ENCODE peak calls at places on chromosome 4, in nine cellular contexts. B, A, N, W, S, I, Q, X and M are unnamed samples. For H3K4me1 and H3K9me3, the result is how much of the 10 kb centered on the place peaks cover.

GRCh38 chr4:13285336-13285735 is 198.8 kb downstream of the RAB28 start:
- DNase-seq in X (no peak), A (no peak), B (no peak), W (no peak), N (no peak), Q (no peak), S (no peak), I (no peak), M (no peak)

GRCh38 chr4:83516042-83516772 is 19.7 kb upstream of the GPAT3 start:
- DNase-seq in A (no peak), B (no peak), W (no peak), I (no peak), Q (no peak), S (no peak), N (no peak), X (no peak), M (no peak)

GRCh38 chr4:4577359-4577875 is 35.6 kb upstream of the STX18 start:
- DNase-seq in A (no peak), W (no peak), X (no peak), S (no peak), Q (no peak), N (no peak), I (no peak), B (no peak), M (no peak)

GRCh38 chr4:140136509-140136908 is 17.5 kb downstream of the MAML3 start:
- DNase-seq in I (no peak), X (no peak), W (no peak), N (no peak), B (no peak), A (no peak), Q (no peak), S (no peak), M (no peak)

GRCh38 chr4:56055991-56056390 is 107.2 kb downstream of the CEP135 start:
- DNase-seq in Q (no peak), X (no peak), I (no peak), W (no peak), A (no peak), B (no peak), N (no peak), S (no peak), M (no peak)

GRCh38 chr4:105126311-105127153 is 20.1 kb upstream of the TET2 start:
- DNase-seq in S (no peak), W (no peak), Q (no peak), N (no peak), B (no peak), X (no peak), A (no peak), I (no peak), M (no peak)

GRCh38 chr4:2064276-2064991 is 5.3 kb downstream of the NAT8L start:
- DNase-seq in Q (no peak), X (peak), A (no peak), N (peak), W (no peak), I (no peak), B (no peak), S (peak), M (peak)

GRCh38 chr4:53778122-53778521 is 186.8 kb upstream of the LNX1 start:
- DNase-seq in Q (no peak), W (no peak), N (no peak), I (no peak), S (no peak), A (no peak), X (no peak), B (no peak), M (no peak)

GRCh38 chr4:53346920-53347852 is 18.7 kb downstream of the SCFD2 start:
- DNase-seq in N (no peak), B (no peak), Q (peak), X (no peak), S (no peak), A (no peak), W (no peak), I (no peak), M (no peak)

GRCh38 chr4:165204462-165204830 is 2.9 kb upstream of the KLHL2 start:
- DNase-seq in A (no peak), N (no peak), I (no peak), W (no peak), S (no peak), Q (no peak), X (no peak), B (no peak), M (no peak)

GRCh38 chr4:19657856-19658255 is 593.8 kb upstream of the SLIT2 start:
- DNase-seq in I (no peak), S (no peak), X (no peak), Q (no peak), N (no peak), W (no peak), A (no peak), B (no peak), M (no peak)

GRCh38 chr4:107896158-107896645 is 35.1 kb upstream of the CYP2U1 start:
- DNase-seq in B (no peak), S (no peak), X (no peak), Q (no peak), I (no peak), N (no peak), W (no peak), A (no peak), M (no peak)

GRCh38 chr4:23268072-23268771 is 575.5 kb downstream of the GBA3 start:
- DNase-seq in A (no peak), N (no peak), W (no peak), B (no peak), Q (no peak), S (no peak), I (no peak), X (no peak), M (no peak)

GRCh38 chr4:38860788-38861424 is 4.3 kb upstream of the TLR6 start:
- DNase-seq in N (no peak), Q (peak), S (peak), B (peak), I (peak), X (peak), A (peak), W (no peak), M (peak)

GRCh38 chr4:93776386-93777080 is 52.0 kb upstream of the ATOH1 start:
- DNase-seq in N (no peak), I (no peak), B (no peak), X (no peak), Q (no peak), S (no peak), W (no peak), A (no peak), M (no peak)

GRCh38 chr4:124890522-124890921 is 178.0 kb upstream of the ANKRD50 start:
- DNase-seq in W (no peak), N (no peak), Q (no peak), X (no peak), S (no peak), B (no peak), I (no peak), A (no peak), M (no peak)

GRCh38 chr4:137705171-137705783 is 173.0 kb upstream of the PCDH18 start:
- DNase-seq in W (no peak), B (no peak), I (no peak), Q (peak), X (no peak), S (no peak), A (no peak), N (no peak), M (no peak)

GRCh38 chr4:98662055-98662453 is 3.6 kb upstream of the TSPAN5 start:
- DNase-seq in X (no peak), W (no peak), I (no peak), Q (no peak), N (no peak), B (no peak), A (no peak), S (no peak), M (no peak)

GRCh38 chr4:98659741-98660507 is 1.5 kb upstream of the TSPAN5 start:
- DNase-seq in I (no peak), A (no peak), X (no peak), N (no peak), W (no peak), Q (no peak), S (no peak), B (no peak), M (no peak)

GRCh38 chr4:98662619-98663225 is 4.3 kb upstream of the TSPAN5 start:
- DNase-seq in B (no peak), X (no peak), I (no peak), A (no peak), S (no peak), Q (no peak), N (no peak), W (no peak), M (no peak)

GRCh38 chr4:98663226-98664006 is 5.0 kb upstream of the TSPAN5 start:
- DNase-seq in W (no peak), B (peak), N (no peak), Q (no peak), A (no peak), X (no peak), S (peak), I (peak), M (peak)

GRCh38 chr4:98661356-98662054 is 3.1 kb upstream of the TSPAN5 start:
- DNase-seq in W (no peak), X (no peak), A (no peak), N (no peak), Q (no peak), B (no peak), S (no peak), I (no peak), M (no peak)
- H3K4me1 ChIP-seq in W (under half), X (under half), A (under half), N (under half), Q (under half), B (under half), S (under half), I (under half), M (half or more)

GRCh38 chr4:6732441-6733357 is 16.7 kb downstream of the BLOC1S4 start:
- DNase-seq in B (no peak), W (peak), Q (peak), N (peak), S (peak), A (peak), X (peak), I (no peak), M (no peak)
- H3K27ac ChIP-seq in B (no peak), W (peak), Q (no peak), N (no peak), S (peak), A (peak), X (no peak), I (no peak), M (no peak)

GRCh38 chr4:97374526-97374925 is 768.8 kb downstream of the STPG2 start:
- DNase-seq in X (no peak), N (no peak), B (no peak), I (no peak), W (no peak), Q (no peak), A (no peak), S (no peak), M (no peak)
- H3K9me3 ChIP-seq in X (under half), N (under half), B (under half), I (under half), W (under half), Q (under half), A (under half), S (under half), M (under half)

GRCh38 chr4:143354990-143355389 is 18.3 kb downstream of the GAB1 start:
- DNase-seq in N (no peak), B (no peak), X (no peak), A (no peak), I (no peak), W (no peak), Q (no peak), S (no peak), M (no peak)

GRCh38 chr4:143355540-143356217 is 19.0 kb downstream of the GAB1 start:
- DNase-seq in Q (no peak), X (no peak), N (no peak), B (no peak), I (no peak), A (no peak), W (no peak), S (no peak), M (no peak)

GRCh38 chr4:143358419-143358818 is 21.7 kb downstream of the GAB1 start:
- DNase-seq in S (no peak), W (no peak), N (no peak), Q (no peak), X (no peak), A (no peak), I (no peak), B (no peak), M (no peak)

GRCh38 chr4:143357161-143357845 is 20.6 kb downstream of the GAB1 start:
- DNase-seq in B (no peak), S (no peak), X (no peak), Q (no peak), W (no peak), I (no peak), A (no peak), N (no peak), M (peak)

DNA sequence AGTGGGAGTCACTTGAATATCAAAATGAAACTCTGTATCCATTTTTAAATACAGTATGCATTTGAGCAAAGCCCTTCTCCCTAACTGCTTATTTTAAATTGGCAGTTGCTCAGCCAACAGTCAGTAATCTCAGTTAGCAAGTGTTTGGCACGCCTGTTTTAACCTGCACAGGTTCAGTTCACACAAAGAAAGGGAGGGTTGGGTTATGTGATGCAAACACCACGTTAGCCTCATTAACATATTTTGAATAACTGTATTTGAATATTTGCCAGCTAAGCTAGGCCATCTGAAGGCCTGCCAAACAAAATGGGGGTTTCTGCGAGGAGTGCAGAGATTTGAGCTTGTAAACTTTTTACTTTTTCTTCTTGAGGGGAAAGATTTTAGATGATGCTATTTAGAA is 19.8 kb downstream of the GAB1 start:
- DNase-seq in X (no peak), I (no peak), A (no peak), Q (peak), W (no peak), S (no peak), B (no peak), N (no peak), M (no peak)
- H3K4me1 ChIP-seq in X (under half), I (under half), A (half or more), Q (half or more), W (half or more), S (under half), B (under half), N (under half), M (under half)

GRCh38 chr4:184097240-184097619 is 120.4 kb downstream of the ENPP6 start:
- DNase-seq in A (peak), Q (peak), S (peak), I (no peak), W (no peak), N (peak), B (no peak), X (peak), M (no peak)
- H3K27ac ChIP-seq in A (no peak), Q (no peak), S (no peak), I (no peak), W (no peak), N (peak), B (no peak), X (no peak), M (no peak)